ENCODE peak calls at places on chromosome 20, in eight cellular contexts. R is stimulated activated CD4-positive, alpha-beta T cell treated with anti-CD3 and anti-CD28 coated beads, Interleukin-1b, Interleukin-23, amount 100 ng/mL, for 1 hour; Y is HTR-8/SVneo; V is HS-27A; J is stimulated activated CD8-positive, alpha-beta memory T cell treated with anti-CD3 and anti-CD28 coated beads, Interleukin-7, amount 100 ng/mL, for 1 hour; I is NCI-H1092 treated with DMSO at 0.1 percent for 48 hours; G is T-helper 2 cell; O is ecto neural progenitor cell. U is an unnamed sample.

GRCh38 chr20:35021063-35021462 is 65.4 kb downstream of the MYH7B start:
- DNase-seq in R (no peak), Y (no peak), V (no peak), J (no peak), I (no peak), G (no peak), O (no peak), U (no peak)

GRCh38 chr20:309306-309840 is 12.0 kb downstream of the ZCCHC3 start:
- DNase-seq in R (no peak), Y (no peak), V (no peak), J (no peak), I (peak), G (no peak), O (no peak), U (no peak)

GRCh38 chr20:47033665-47034064 is 139.0 kb downstream of the EYA2 start:
- DNase-seq in R (no peak), Y (no peak), V (no peak), J (no peak), I (no peak), G (no peak), O (no peak), U (no peak)

GRCh38 chr20:22995923-22996322 is 39.2 kb upstream of the SSTR4 start:
- DNase-seq in R (no peak), Y (no peak), V (no peak), J (no peak), I (no peak), G (no peak), O (no peak), U (no peak)

GRCh38 chr20:55678126-55678525 is 327.2 kb downstream of the CBLN4 start:
- DNase-seq in R (no peak), Y (no peak), V (no peak), J (no peak), I (no peak), G (no peak), O (no peak), U (no peak)

GRCh38 chr20:62792182-62792939 is 3.9 kb upstream of the MRGBP start:
- DNase-seq in R (no peak), Y (no peak), V (no peak), J (no peak), I (no peak), G (no peak), O (no peak), U (no peak)

GRCh38 chr20:10523438-10523837 is 88.3 kb downstream of the SLX4IP start:
- DNase-seq in R (no peak), Y (no peak), V (no peak), J (no peak), I (peak), G (no peak), O (no peak), U (no peak)

GRCh38 chr20:4171538-4172116 is 156.3 kb upstream of the RNF24 start:
- DNase-seq in R (no peak), Y (no peak), V (no peak), J (no peak), I (no peak), G (no peak), O (no peak), U (no peak)

GRCh38 chr20:44586289-44586911 is 4.0 kb downstream of the PKIG start:
- DNase-seq in R (no peak), Y (no peak), V (no peak), J (no peak), I (peak), G (peak), O (no peak), U (no peak)

GRCh38 chr20:18176318-18176785 is 38.7 kb downstream of the KAT14 start:
- DNase-seq in R (no peak), Y (no peak), V (no peak), J (no peak), I (no peak), G (no peak), O (no peak), U (no peak)

GRCh38 chr20:35541118-35541782 is 628 bp upstream of the ERGIC3 start:
- DNase-seq in R (no peak), Y (no peak), V (no peak), J (no peak), I (no peak), G (no peak), O (no peak), U (no peak)

GRCh38 chr20:1101533-1101932 is 16.9 kb upstream of the PSMF1 start:
- DNase-seq in R (no peak), Y (no peak), V (no peak), J (no peak), I (no peak), G (no peak), O (no peak), U (no peak)

GRCh38 chr20:1434571-1435336 is 31.9 kb downstream of the NSFL1C start:
- DNase-seq in R (peak), Y (peak), V (peak), J (peak), I (no peak), G (peak), O (no peak), U (peak)

GRCh38 chr20:49319204-49319809 is 41.5 kb upstream of the ZNFX1 start:
- DNase-seq in R (no peak), Y (no peak), V (no peak), J (no peak), I (no peak), G (no peak), O (no peak), U (no peak)

GRCh38 chr20:35568645-35569044 is 26.8 kb downstream of the ERGIC3 start:
- DNase-seq in R (no peak), Y (no peak), V (no peak), J (no peak), I (no peak), G (no peak), O (no peak), U (no peak)

GRCh38 chr20:49400410-49400809 is 82.1 kb downstream of the KCNB1 start:
- DNase-seq in R (no peak), Y (no peak), V (no peak), J (no peak), I (no peak), G (no peak), O (no peak), U (no peak)

GRCh38 chr20:49794336-49795124 is 18.1 kb upstream of the SLC9A8 start:
- DNase-seq in R (no peak), Y (no peak), V (no peak), J (no peak), I (no peak), G (peak), O (no peak), U (no peak)

GRCh38 chr20:40050596-40050995 is 638.4 kb downstream of the MAFB start:
- DNase-seq in R (no peak), Y (no peak), V (no peak), J (no peak), I (no peak), G (no peak), O (no peak), U (no peak)

GRCh38 chr20:50634191-50634590 is 57.2 kb downstream of the RIPOR3 start:
- DNase-seq in R (no peak), Y (no peak), V (no peak), J (no peak), I (no peak), G (no peak), O (no peak), U (no peak)

GRCh38 chr20:38167466-38167850 is 2.4 kb upstream of the TGM2 start:
- DNase-seq in R (no peak), Y (no peak), V (no peak), J (no peak), I (no peak), G (no peak), O (no peak), U (no peak)

GRCh38 chr20:31517373-31517772 is 3.1 kb downstream of the HM13 start:
- DNase-seq in R (no peak), Y (peak), V (no peak), J (no peak), I (no peak), G (no peak), O (peak), U (peak)

GRCh38 chr20:53212018-53212417 is 239.9 kb downstream of the TSHZ2 start:
- DNase-seq in R (no peak), Y (no peak), V (no peak), J (no peak), I (no peak), G (no peak), O (no peak), U (no peak)

GRCh38 chr20:38450412-38450975 is 15.4 kb upstream of the SNHG17 start:
- DNase-seq in R (no peak), Y (peak), V (no peak), J (no peak), I (no peak), G (no peak), O (no peak), U (no peak)

U was measured in foreskin melanocyte.